ENCODE peak calls at places on chromosomes 5 and 9, in four cellular contexts. One of them, this sample, is unnamed.
A peak's percentile ranks its signal among the peaks of the same experiment; 100 is the strongest.

GRCh38 chr5:30040483-30041116 is 1152.9 kb upstream of the CDH6 start:
- DNase-seq in caudate nucleus: peak; percentile 8
- DNase-seq in HEK293T: peak; percentile 39
- DNase-seq in right cardiac atrium: no peak
- DNase-seq in this sample: peak; percentile 50

GRCh38 chr9:98822661-98823060 is 15.2 kb downstream of the GALNT12 start:
- DNase-seq in caudate nucleus: no peak
- DNase-seq in HEK293T: no peak
- DNase-seq in right cardiac atrium: no peak
- DNase-seq in this sample: no peak

GRCh38 chr9:76996700-76997099 is 22.8 kb upstream of the FOXB2 start:
- DNase-seq in HEK293T: peak; percentile 67
- DNase-seq in caudate nucleus: no peak
- DNase-seq in right cardiac atrium: peak; percentile 46
- DNase-seq in this sample: peak; percentile 31

GRCh38 chr9:126275386-126276001 is 51.1 kb upstream of the MVB12B start:
- DNase-seq in right cardiac atrium: peak; percentile 50
- DNase-seq in HEK293T: no peak
- DNase-seq in caudate nucleus: peak; percentile 72
- DNase-seq in this sample: peak; percentile 45

GRCh38 chr5:157575096-157575872 is at the start of gene ADAM19:
- DNase-seq in HEK293T: peak; percentile 70
- DNase-seq in caudate nucleus: no peak
- DNase-seq in right cardiac atrium: peak; percentile 63
- DNase-seq in this sample: peak; percentile 85

GRCh38 chr9:8186553-8186952 is 387.0 kb upstream of the DMAC1 start:
- DNase-seq in caudate nucleus: no peak
- DNase-seq in HEK293T: no peak
- DNase-seq in right cardiac atrium: no peak
- DNase-seq in this sample: no peak

GRCh38 chr5:54580997-54581741 is 63.6 kb downstream of the SNX18 start:
- DNase-seq in caudate nucleus: no peak
- DNase-seq in right cardiac atrium: no peak
- DNase-seq in HEK293T: no peak
- DNase-seq in this sample: no peak

GRCh38 chr9:68832853-68833518 is 127.9 kb downstream of the PIP5K1B start:
- DNase-seq in HEK293T: no peak
- DNase-seq in right cardiac atrium: no peak
- DNase-seq in caudate nucleus: no peak
- DNase-seq in this sample: no peak

GRCh38 chr9:89542461-89543021 is 44.6 kb upstream of the SEMA4D start:
- DNase-seq in HEK293T: no peak
- DNase-seq in right cardiac atrium: no peak
- DNase-seq in caudate nucleus: peak; percentile 68
- DNase-seq in this sample: peak; percentile 40

GRCh38 chr5:147223951-147224791 is 10.7 kb upstream of the STK32A start:
- DNase-seq in HEK293T: peak; percentile 26
- DNase-seq in caudate nucleus: peak; percentile 1
- DNase-seq in right cardiac atrium: no peak
- DNase-seq in this sample: peak; percentile 69

GRCh38 chr5:61329729-61330128 is 2.3 kb upstream of the ZSWIM6 start:
- DNase-seq in HEK293T: no peak
- DNase-seq in right cardiac atrium: no peak
- DNase-seq in caudate nucleus: no peak
- DNase-seq in this sample: no peak

GRCh38 chr5:166433679-166434078 is 1857.8 kb upstream of the WWC1 start:
- DNase-seq in caudate nucleus: no peak
- DNase-seq in HEK293T: no peak
- DNase-seq in right cardiac atrium: no peak
- DNase-seq in this sample: no peak

GRCh38 chr5:127801751-127802476 is 98.7 kb downstream of the CCDC192 start:
- DNase-seq in caudate nucleus: no peak
- DNase-seq in HEK293T: no peak
- DNase-seq in right cardiac atrium: no peak
- DNase-seq in this sample: no peak

GRCh38 chr5:104170906-104171305 is 608.3 kb upstream of the NUDT12 start:
- DNase-seq in HEK293T: no peak
- DNase-seq in right cardiac atrium: no peak
- DNase-seq in caudate nucleus: no peak
- DNase-seq in this sample: no peak

GRCh38 chr5:518721-519120 is 5.5 kb downstream of the SLC9A3 start:
- DNase-seq in right cardiac atrium: no peak
- DNase-seq in HEK293T: no peak
- DNase-seq in caudate nucleus: no peak
- DNase-seq in this sample: no peak

GRCh38 chr9:14967450-14968321 is 57.5 kb upstream of the FREM1 start:
- DNase-seq in right cardiac atrium: no peak
- DNase-seq in HEK293T: no peak
- DNase-seq in caudate nucleus: no peak
- DNase-seq in this sample: no peak

GRCh38 chr5:11709021-11709420 is 195.2 kb downstream of the CTNND2 start:
- DNase-seq in caudate nucleus: no peak
- DNase-seq in right cardiac atrium: no peak
- DNase-seq in HEK293T: no peak
- DNase-seq in this sample: no peak

GRCh38 chr5:135900276-135900675 is 4.6 kb upstream of the IL9 start:
- DNase-seq in HEK293T: no peak
- DNase-seq in right cardiac atrium: no peak
- DNase-seq in caudate nucleus: no peak
- DNase-seq in this sample: no peak

GRCh38 chr5:66161356-66161755 is 17.3 kb downstream of the SREK1 start:
- DNase-seq in caudate nucleus: no peak
- DNase-seq in HEK293T: no peak
- DNase-seq in right cardiac atrium: no peak
- DNase-seq in this sample: no peak

GRCh38 chr9:7976167-7976755 is 176.7 kb upstream of the DMAC1 start:
- DNase-seq in HEK293T: no peak
- DNase-seq in caudate nucleus: no peak
- DNase-seq in right cardiac atrium: no peak
- DNase-seq in this sample: no peak

This sample was measured in SK-N-SH.